ENCODE peak calls at places on chromosome 12, in nine cellular contexts. O, M, R, K, C, W, H, V and J are unnamed samples.

GRCh38 chr12:93989913-93990312 is 158.5 kb upstream of the PLXNC1 start:
- DNase-seq in O (no peak), M (no peak), R (peak; percentile 25), K (no peak), C (no peak), W (no peak), H (no peak), V (no peak), J (no peak)

GRCh38 chr12:93387780-93388179 is 10.1 kb downstream of the NUDT4 start:
- DNase-seq in O (no peak), M (no peak), R (peak; percentile 60), K (no peak), C (peak; percentile 77), W (no peak), H (no peak), V (peak; percentile 52), J (peak; percentile 50)

GRCh38 chr12:97312570-97313135 is 150.0 kb upstream of the RMST start:
- DNase-seq in O (no peak), M (no peak), R (peak; percentile 2), K (no peak), C (no peak), W (no peak), H (no peak), V (no peak), J (no peak)

GRCh38 chr12:122022393-122023338 is 982 bp downstream of the BCL7A start:
- DNase-seq in O (no peak), M (no peak), R (peak; percentile 44), K (no peak), C (no peak), W (no peak), H (peak; percentile 86), V (peak; percentile 29), J (no peak)

GRCh38 chr12:96294831-96295230 is 100.7 kb downstream of the ELK3 start:
- DNase-seq in O (no peak), M (no peak), R (peak; percentile 7), K (no peak), C (peak; percentile 57), W (no peak), H (no peak), V (peak; percentile 62), J (peak; percentile 28)

GRCh38 chr12:120470150-120470817 is 736 bp upstream of the SRSF9 start:
- DNase-seq in O (no peak), M (no peak), R (peak; percentile 14), K (no peak), C (peak; percentile 28), W (no peak), H (no peak), V (no peak), J (no peak)

GRCh38 chr12:65696227-65696626 is 128.1 kb upstream of the HMGA2 start:
- DNase-seq in O (no peak), M (no peak), R (peak; percentile 70), K (no peak), C (peak; percentile 36), W (no peak), H (no peak), V (no peak), J (no peak)

GRCh38 chr12:10941916-10942607 is 3.0 kb upstream of the TAS2R14 start:
- DNase-seq in O (no peak), M (peak; percentile 56), R (peak; percentile 77), K (no peak), C (no peak), W (no peak), H (no peak), V (no peak), J (no peak)

GRCh38 chr12:50504798-50505385 is at the start of gene DIP2B:
- DNase-seq in O (peak; percentile 93), M (peak; percentile 96), R (peak; percentile 96), K (peak; percentile 96), C (peak; percentile 85), W (peak; percentile 95), H (peak; percentile 91), V (peak; percentile 91), J (peak; percentile 86)

GRCh38 chr12:100128509-100128908 is 14.2 kb downstream of the BLTP3B start:
- DNase-seq in O (peak; percentile 37), M (no peak), R (peak; percentile 54), K (no peak), C (peak; percentile 72), W (peak; percentile 25), H (no peak), V (peak; percentile 16), J (peak; percentile 53)

GRCh38 chr12:63964301-63964700 is 119.8 kb downstream of the SRGAP1 start:
- DNase-seq in O (no peak), M (no peak), R (no peak), K (no peak), C (no peak), W (no peak), H (no peak), V (no peak), J (no peak)

GRCh38 chr12:87378526-87378925 is 650.7 kb downstream of the C12orf50 start:
- DNase-seq in O (no peak), M (no peak), R (no peak), K (no peak), C (no peak), W (no peak), H (no peak), V (no peak), J (no peak)

GRCh38 chr12:66237505-66238175 is 48.6 kb downstream of the IRAK3 start:
- DNase-seq in O (no peak), M (no peak), R (no peak), K (no peak), C (no peak), W (no peak), H (no peak), V (no peak), J (no peak)

GRCh38 chr12:121295123-121295745 is 1.3 kb downstream of the CAMKK2 start:
- DNase-seq in O (no peak), M (no peak), R (peak; percentile 28), K (no peak), C (no peak), W (no peak), H (no peak), V (no peak), J (no peak)

GRCh38 chr12:100724071-100724470 is 70.5 kb upstream of the ANO4 start:
- DNase-seq in O (no peak), M (no peak), R (no peak), K (no peak), C (no peak), W (no peak), H (no peak), V (no peak), J (no peak)

GRCh38 chr12:108430245-108430644 is 84.8 kb upstream of the FICD start:
- DNase-seq in O (no peak), M (no peak), R (no peak), K (no peak), C (peak; percentile 32), W (no peak), H (no peak), V (no peak), J (no peak)

GRCh38 chr12:86551146-86551571 is 295.0 kb upstream of the MGAT4C start:
- DNase-seq in O (no peak), M (no peak), R (no peak), K (no peak), C (peak; percentile 0), W (no peak), H (no peak), V (no peak), J (no peak)

GRCh38 chr12:124410354-124411175 is 115.7 kb downstream of the RFLNA start:
- DNase-seq in O (no peak), M (no peak), R (no peak), K (no peak), C (no peak), W (no peak), H (no peak), V (no peak), J (no peak)

GRCh38 chr12:101962486-101962885 is 85.1 kb downstream of the DRAM1 start:
- DNase-seq in O (no peak), M (no peak), R (peak; percentile 27), K (no peak), C (peak; percentile 71), W (no peak), H (no peak), V (no peak), J (no peak)

GRCh38 chr12:53551889-53552291 is 44.6 kb upstream of the NPFF start:
- DNase-seq in O (no peak), M (no peak), R (no peak), K (no peak), C (no peak), W (no peak), H (no peak), V (peak; percentile 27), J (no peak)
- TF ChIP-seq CTCF in O (no peak), M (no peak), R (no peak), K (no peak), C (no peak), W (no peak), H (no peak), V (no peak), J (no peak)

DNA sequence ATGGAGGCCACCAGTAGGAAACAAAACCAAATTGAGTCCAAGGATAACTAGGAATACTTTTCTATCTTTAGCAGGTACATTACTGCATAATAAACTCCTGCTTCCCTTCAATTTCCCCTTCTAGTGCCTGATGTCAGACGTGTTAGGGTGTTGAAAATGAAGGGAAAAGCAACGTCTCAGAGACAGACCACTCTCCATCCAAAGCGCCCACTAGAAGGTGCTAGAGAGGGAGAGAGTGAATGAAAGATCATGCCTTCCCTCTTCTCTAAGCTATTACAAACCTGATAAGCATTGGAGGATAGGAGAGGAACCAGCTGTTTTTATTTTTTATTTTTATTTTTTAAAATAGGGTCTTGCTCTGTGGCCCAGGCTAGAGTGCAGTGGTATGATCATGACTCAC is 64.1 kb downstream of the ZNF641 start:
- DNase-seq in O (no peak), M (no peak), R (peak; percentile 16), K (no peak), C (peak; percentile 11), W (peak; percentile 20), H (no peak), V (no peak), J (no peak)
- TF ChIP-seq CTCF in O (no peak), M (peak; percentile 44), R (peak; percentile 55), K (peak; percentile 56), C (peak; percentile 56), W (peak; percentile 22), H (peak; percentile 30), V (peak; percentile 43), J (peak; percentile 58)

GRCh38 chr12:9647825-9648700 is 21.4 kb upstream of the CLEC2D start:
- DNase-seq in O (peak; percentile 67), M (peak; percentile 93), R (peak; percentile 81), K (peak; percentile 86), C (peak; percentile 74), W (peak; percentile 65), H (peak; percentile 86), V (peak; percentile 80), J (peak; percentile 52)
- TF ChIP-seq CTCF in O (no peak), M (no peak), R (no peak), K (peak; percentile 17), C (no peak), W (no peak), H (no peak), V (no peak), J (no peak)

GRCh38 chr12:83784298-83784890 is 1097.7 kb downstream of the TMTC2 start:
- DNase-seq in O (no peak), M (no peak), R (peak; percentile 63), K (no peak), C (peak; percentile 6), W (no peak), H (no peak), V (no peak), J (no peak)
- TF ChIP-seq CTCF in O (no peak), M (no peak), R (no peak), K (no peak), C (no peak), W (no peak), H (no peak), V (no peak), J (no peak)

GRCh38 chr12:31749024-31749704 is 20.3 kb upstream of the AMN1 start:
- DNase-seq in O (peak; percentile 95), M (peak; percentile 95), R (peak; percentile 96), K (no peak), C (peak; percentile 98), W (peak; percentile 53), H (no peak), V (peak; percentile 94), J (peak; percentile 95)
- TF ChIP-seq CTCF in O (no peak), M (no peak), R (no peak), K (no peak), C (no peak), W (no peak), H (no peak), V (no peak), J (no peak)